ENCODE peak calls at places on chromosomes 6 and 20, in seven cellular contexts. H is CD4-positive, alpha-beta memory T cell; A is dorsolateral prefrontal cortex; K is substantia nigra; Y is thyroid gland; J is RWPE1; G is osteoblast. C is an unnamed sample.

GRCh38 chr6:106119526-106119925 is 33.4 kb downstream of the PRDM1 start:
- DNase-seq in H (no peak), A (no peak), K (no peak), Y (peak; percentile 26), J (no peak), G (no peak), C (no peak)

GRCh38 chr20:48069626-48070025 is 284.3 kb upstream of the SULF2 start:
- DNase-seq in H (no peak), A (no peak), K (no peak), Y (no peak), J (no peak), G (no peak), C (no peak)

GRCh38 chr6:42226251-42227143 is 8.8 kb upstream of the MRPS10 start:
- DNase-seq in H (no peak), A (no peak), K (no peak), Y (no peak), J (peak; percentile 91), G (peak; percentile 70), C (no peak)

GRCh38 chr6:54191460-54191859 is 80.2 kb downstream of the MLIP start:
- DNase-seq in H (no peak), A (no peak), K (no peak), Y (no peak), J (no peak), G (peak; percentile 38), C (no peak)

GRCh38 chr6:43120938-43121913 is 45.1 kb downstream of the PTK7 start:
- DNase-seq in H (no peak), A (no peak), K (no peak), Y (peak; percentile 42), J (peak; percentile 80), G (peak; percentile 93), C (no peak)

GRCh38 chr6:45845546-45845945 is 170.1 kb downstream of the CLIC5 start:
- DNase-seq in H (no peak), A (no peak), K (no peak), Y (no peak), J (no peak), G (no peak), C (no peak)

GRCh38 chr6:89187504-89187903 is 29.7 kb downstream of the GABRR1 start:
- DNase-seq in H (no peak), A (no peak), K (no peak), Y (no peak), J (no peak), G (no peak), C (no peak)

GRCh38 chr20:63742381-63743024 is 2.9 kb downstream of the SLC2A4RG start:
- DNase-seq in H (no peak), A (no peak), K (no peak), Y (no peak), J (no peak), G (peak; percentile 88), C (no peak)

GRCh38 chr6:37020426-37021211 is 15.2 kb downstream of the FGD2 start:
- DNase-seq in H (no peak), A (no peak), K (no peak), Y (no peak), J (no peak), G (no peak), C (no peak)

GRCh38 chr6:117545161-117545595 is 57.1 kb downstream of the GOPC start:
- DNase-seq in H (no peak), A (no peak), K (no peak), Y (no peak), J (peak; percentile 82), G (no peak), C (no peak)

GRCh38 chr6:189676-190075 is 102.6 kb upstream of the DUSP22 start:
- DNase-seq in H (no peak), A (no peak), K (no peak), Y (peak; percentile 48), J (no peak), G (no peak), C (no peak)

GRCh38 chr6:80154160-80154559 is 47.7 kb downstream of the BCKDHB start:
- DNase-seq in H (no peak), A (no peak), K (no peak), Y (no peak), J (no peak), G (no peak), C (no peak)

GRCh38 chr20:37383229-37383989 is 37.5 kb downstream of the SRC start:
- DNase-seq in H (no peak), A (no peak), K (no peak), Y (no peak), J (peak; percentile 84), G (peak; percentile 85), C (no peak)

GRCh38 chr20:5172167-5172586 is 45.4 kb downstream of the CDS2 start:
- DNase-seq in H (no peak), A (no peak), K (no peak), Y (no peak), J (no peak), G (no peak), C (no peak)

GRCh38 chr20:4195499-4195898 is 180.1 kb upstream of the RNF24 start:
- DNase-seq in H (no peak), A (peak; percentile 60), K (no peak), Y (no peak), J (peak; percentile 48), G (no peak), C (no peak)

GRCh38 chr20:51529027-51529749 is 13.3 kb downstream of the NFATC2 start:
- DNase-seq in H (peak; percentile 29), A (no peak), K (no peak), Y (no peak), J (no peak), G (peak; percentile 88), C (no peak)

GRCh38 chr6:135522975-135523692 is 25.6 kb upstream of the AHI1 start:
- DNase-seq in H (no peak), A (no peak), K (no peak), Y (no peak), J (peak; percentile 6), G (peak; percentile 26), C (no peak)

GRCh38 chr20:58899518-58899917 is 47.0 kb downstream of the GNAS start:
- DNase-seq in H (no peak), A (no peak), K (no peak), Y (no peak), J (no peak), G (no peak), C (no peak)

GRCh38 chr20:58897493-58897892 is 45.0 kb downstream of the GNAS start:
- DNase-seq in H (no peak), A (no peak), K (no peak), Y (no peak), J (no peak), G (no peak), C (no peak)

GRCh38 chr20:58898629-58899028 is 46.1 kb downstream of the GNAS start:
- DNase-seq in H (no peak), A (no peak), K (no peak), Y (no peak), J (no peak), G (no peak), C (no peak)

GRCh38 chr20:58902003-58902402 is 49.5 kb downstream of the GNAS start:
- DNase-seq in H (no peak), A (no peak), K (no peak), Y (no peak), J (no peak), G (no peak), C (no peak)

GRCh38 chr20:58900292-58900931 is 47.9 kb downstream of the GNAS start:
- DNase-seq in H (no peak), A (no peak), K (no peak), Y (no peak), J (no peak), G (no peak), C (no peak)
- H3K27ac ChIP-seq in H (no peak overlapping the region), A (no peak overlapping the region), K (no peak overlapping the region), Y (peak overlapping the region; percentile 0), J (no peak overlapping the region), G (no peak overlapping the region), C (no peak overlapping the region)

DNA sequence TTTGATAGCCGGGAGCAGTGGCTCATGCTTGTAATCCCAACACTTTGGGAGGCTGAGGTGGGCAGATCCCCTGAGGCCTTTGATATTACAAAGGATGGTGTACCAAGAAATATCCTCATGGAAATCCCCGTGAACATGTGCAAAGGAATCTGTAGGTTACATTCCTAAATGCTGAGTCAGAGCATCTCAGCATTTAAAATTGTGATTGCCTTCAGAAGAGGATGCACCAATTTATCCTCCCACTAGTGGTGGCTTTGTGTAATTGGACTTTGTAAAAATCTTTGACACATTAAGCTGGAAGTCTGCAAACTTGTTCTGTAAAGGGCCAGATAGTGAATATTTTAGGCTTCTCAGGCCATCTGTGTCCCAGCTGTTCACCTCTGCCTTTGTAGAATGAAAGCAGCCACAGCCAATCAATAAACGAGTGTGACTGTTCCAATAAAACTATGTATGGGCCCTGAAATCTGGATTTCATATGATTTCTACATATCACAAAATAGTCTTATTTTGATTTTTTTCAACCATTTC is 11.8 kb downstream of the TMEM14B start:
- DNase-seq in H (peak; percentile 23), A (no peak), K (no peak), Y (no peak), J (peak; percentile 75), G (no peak), C (no peak)
- H3K27ac ChIP-seq in H (no peak overlapping the region), A (no peak overlapping the region), K (no peak overlapping the region), Y (peak overlapping the region; percentile 41), J (peak overlapping the region; percentile 68), G (peak overlapping the region; percentile 64), C (no peak overlapping the region)

GRCh38 chr6:148005806-148006205 is 336.8 kb upstream of the SASH1 start:
- DNase-seq in H (no peak), A (no peak), K (no peak), Y (no peak), J (no peak), G (no peak), C (no peak)

GRCh38 chr6:147999001-147999540 is 343.6 kb upstream of the SASH1 start:
- DNase-seq in H (no peak), A (no peak), K (no peak), Y (no peak), J (no peak), G (no peak), C (no peak)

GRCh38 chr6:148002067-148002466 is 340.6 kb upstream of the SASH1 start:
- DNase-seq in H (no peak), A (no peak), K (no peak), Y (no peak), J (no peak), G (no peak), C (no peak)
- H3K27ac ChIP-seq in H (no peak overlapping the region), A (no peak overlapping the region), K (no peak overlapping the region), Y (no peak overlapping the region), J (no peak overlapping the region), G (no peak overlapping the region), C (no peak overlapping the region)

DNA sequence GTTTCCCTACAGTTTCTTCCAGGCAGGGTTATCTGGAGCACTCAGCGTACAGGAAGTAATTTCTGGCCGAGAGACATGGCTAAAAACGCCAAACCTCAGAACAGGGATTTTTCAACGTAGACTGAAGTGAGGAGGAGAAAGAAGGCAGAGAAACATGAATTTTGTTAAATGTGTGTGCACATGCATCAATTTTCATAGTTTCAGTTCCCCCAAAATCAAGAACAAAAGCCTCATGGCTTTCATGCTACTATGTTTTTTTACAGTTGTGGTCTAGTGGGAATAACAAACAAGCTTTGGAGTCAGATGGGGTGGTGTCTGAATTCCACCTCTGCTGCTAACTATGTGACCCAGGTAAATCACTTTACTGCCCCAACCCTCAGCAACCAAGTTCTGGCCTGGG is 4.9 kb downstream of the TOMM34 start:
- DNase-seq in H (no peak), A (no peak), K (no peak), Y (no peak), J (no peak), G (no peak), C (no peak)
- H3K27ac ChIP-seq in H (no peak overlapping the region), A (no peak overlapping the region), K (no peak overlapping the region), Y (no peak overlapping the region), J (no peak overlapping the region), G (no peak overlapping the region), C (no peak overlapping the region)

GRCh38 chr6:110357298-110357695 is 852 bp downstream of the METTL24 start:
- DNase-seq in H (no peak), A (no peak), K (no peak), Y (no peak), J (no peak), G (peak; percentile 68), C (no peak)
- H3K27ac ChIP-seq in H (no peak overlapping the region), A (peak overlapping the region; percentile 59), K (no peak overlapping the region), Y (no peak overlapping the region), J (no peak overlapping the region), G (no peak overlapping the region), C (peak overlapping the region; percentile 87)